ENCODE peak calls at places on chromosomes 16 and 17, in four cellular contexts. W, Y, U and M are unnamed samples.

GRCh38 chr17:68198931-68199836 is 48.7 kb upstream of the AMZ2 start:
- DNase-seq in W (peak), Y (no peak), U (no peak), M (peak)

GRCh38 chr17:73786286-73786743 is 142.1 kb upstream of the SDK2 start:
- DNase-seq in Y (no peak), U (no peak), W (peak), M (peak)

GRCh38 chr16:77057161-77057736 is 133.7 kb upstream of the MON1B start:
- DNase-seq in W (no peak), U (no peak), Y (no peak), M (no peak)

GRCh38 chr16:6160303-6160702 is 1062.7 kb upstream of the EEF2KMT start:
- DNase-seq in W (no peak), U (no peak), Y (no peak), M (no peak)

GRCh38 chr16:51151435-51151950 is 423 bp upstream of the SALL1 start:
- DNase-seq in W (peak), U (no peak), Y (peak), M (peak)

GRCh38 chr17:9350083-9350482 is 225.5 kb downstream of the STX8 start:
- DNase-seq in Y (peak), U (no peak), W (peak), M (no peak)

GRCh38 chr17:75454193-75454592 is 2.2 kb upstream of the TMEM94 start:
- DNase-seq in U (no peak), Y (no peak), W (no peak), M (no peak)

GRCh38 chr17:10674696-10675095 is 17.6 kb upstream of the MYH3 start:
- DNase-seq in U (no peak), W (no peak), Y (no peak), M (no peak)

GRCh38 chr17:28147026-28147425 is 104.5 kb downstream of the NLK start:
- DNase-seq in W (no peak), Y (no peak), U (no peak), M (no peak)

GRCh38 chr17:67725232-67726206 is 7.8 kb downstream of the NOL11 start:
- DNase-seq in W (no peak), Y (no peak), U (no peak), M (no peak)

GRCh38 chr17:49570540-49571242 is 5.0 kb upstream of the NXPH3 start:
- DNase-seq in Y (no peak), U (no peak), W (no peak), M (no peak)

GRCh38 chr16:24070851-24071250 is 185.3 kb upstream of the CACNG3 start:
- DNase-seq in W (peak), U (peak), Y (peak), M (peak)

GRCh38 chr17:17495448-17496188 is 577 bp downstream of the RASD1 start:
- DNase-seq in W (no peak), U (no peak), Y (no peak), M (peak)

GRCh38 chr16:56198755-56199114 is 7.4 kb downstream of the GNAO1 start:
- DNase-seq in Y (no peak), W (no peak), U (no peak), M (no peak)

GRCh38 chr16:81694494-81695285 is 84.4 kb upstream of the PLCG2 start:
- DNase-seq in U (no peak), Y (no peak), W (no peak), M (no peak)

GRCh38 chr17:45225964-45226530 is 4.4 kb downstream of the FMNL1 start:
- DNase-seq in W (peak), U (peak), Y (no peak), M (no peak)

GRCh38 chr17:2564876-2565275 is 28.6 kb upstream of the PAFAH1B1 start:
- DNase-seq in U (no peak), W (peak), Y (peak), M (no peak)

GRCh38 chr16:17108596-17108995 is 362.2 kb downstream of the XYLT1 start:
- DNase-seq in U (no peak), Y (no peak), W (no peak), M (no peak)

GRCh38 chr17:78884148-78884870 is 18.7 kb downstream of the CEP295NL start:
- DNase-seq in Y (no peak), W (no peak), U (no peak), M (no peak)

GRCh38 chr17:78884876-78885667 is 17.9 kb downstream of the CEP295NL start:
- DNase-seq in W (no peak), Y (no peak), U (no peak), M (no peak)

GRCh38 chr17:78882546-78883089 is 20.4 kb downstream of the CEP295NL start:
- DNase-seq in W (no peak), U (no peak), Y (no peak), M (no peak)

GRCh38 chr17:78883090-78883532 is 19.9 kb downstream of the CEP295NL start:
- DNase-seq in Y (peak), U (peak), W (peak), M (no peak)

GRCh38 chr17:78883533-78884131 is 19.4 kb downstream of the CEP295NL start:
- DNase-seq in W (peak), Y (peak), U (no peak), M (no peak)
- TF ChIP-seq NR3C1 in W (no peak), Y (no peak), U (no peak), M (no peak)

GRCh38 chr17:16480995-16481394 is 11.0 kb downstream of the LRRC75A start:
- DNase-seq in U (no peak), W (no peak), Y (no peak), M (no peak)
- TF ChIP-seq ESRRA in U (no peak), W (no peak), Y (no peak), M (no peak)

GRCh38 chr17:20122236-20122879 is 113.2 kb downstream of the SPECC1 start:
- DNase-seq in Y (no peak), W (no peak), U (no peak), M (no peak)
- TF ChIP-seq NR3C1 in Y (no peak), W (no peak), U (no peak), M (no peak)

GRCh38 chr16:30030841-30031413 is at the start of gene TLCD3B:
- DNase-seq in U (peak), Y (no peak), W (no peak), M (no peak)
- TF ChIP-seq ESRRA in U (no peak), Y (no peak), W (no peak), M (no peak)

DNA sequence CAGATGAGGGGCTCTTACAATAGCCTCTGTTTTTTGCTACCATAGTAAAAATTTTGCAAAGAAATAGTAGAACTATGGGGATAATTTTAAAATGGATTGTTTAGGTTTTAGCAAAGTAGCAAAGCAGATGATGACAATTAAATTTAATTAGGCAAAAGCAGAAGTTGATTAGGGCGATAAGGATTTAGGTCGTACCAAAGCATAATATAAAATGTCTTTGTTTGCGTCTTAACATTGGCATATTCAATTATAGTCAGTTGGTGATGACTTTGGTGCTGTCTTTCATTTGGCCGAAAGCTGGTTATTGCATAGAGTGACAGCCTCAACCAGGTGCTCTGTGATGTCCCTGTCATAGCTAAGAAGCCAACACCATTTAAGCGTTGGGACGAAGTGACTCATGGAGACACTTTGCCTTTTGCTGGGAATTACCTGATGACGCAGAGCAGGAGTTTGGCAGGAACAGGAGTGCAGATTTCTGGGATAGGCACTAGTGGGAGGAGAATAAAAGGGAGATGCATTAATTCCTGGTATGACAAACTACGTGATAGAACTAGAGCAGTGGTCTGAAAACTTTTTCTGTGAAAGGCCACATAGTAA is 38.3 kb downstream of the MAP2K6 start:
- DNase-seq in W (no peak), Y (no peak), U (no peak), M (no peak)
- TF ChIP-seq NR3C1 in W (no peak), Y (no peak), U (no peak), M (no peak)

GRCh38 chr16:72244853-72245252 is 72.9 kb upstream of the PMFBP1 start:
- DNase-seq in U (no peak), W (no peak), Y (no peak), M (no peak)

GRCh38 chr16:72242757-72243156 is 70.8 kb upstream of the PMFBP1 start:
- DNase-seq in Y (no peak), U (no peak), W (no peak), M (no peak)

GRCh38 chr16:72247821-72248253 is 75.9 kb upstream of the PMFBP1 start:
- DNase-seq in U (no peak), Y (no peak), W (no peak), M (no peak)

GRCh38 chr16:72241930-72242329 is 70.0 kb upstream of the PMFBP1 start:
- DNase-seq in Y (peak), U (peak), W (peak), M (no peak)

DNA sequence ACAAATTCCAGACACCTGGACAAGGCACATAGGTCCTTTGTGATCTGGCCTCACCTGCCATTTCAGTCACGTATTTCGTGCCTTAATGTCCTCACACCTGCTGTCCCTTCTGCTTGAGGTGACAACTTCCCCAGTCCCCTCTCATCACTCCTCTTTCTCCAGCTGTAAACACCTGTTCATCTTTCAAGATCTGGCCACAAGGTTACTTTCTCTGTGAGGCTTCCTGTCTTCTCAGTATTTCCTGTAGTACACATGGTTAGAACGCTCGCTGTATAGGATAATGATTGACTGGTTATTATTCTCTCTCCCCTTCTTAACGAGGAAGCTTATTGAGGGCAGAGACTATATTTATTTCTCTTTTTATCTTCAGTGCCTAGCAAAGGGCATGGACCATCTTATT is 74.5 kb upstream of the PMFBP1 start:
- DNase-seq in W (no peak), U (no peak), Y (no peak), M (no peak)
- TF ChIP-seq ESRRA in W (no peak), U (no peak), Y (no peak), M (no peak)

GRCh38 chr16:73065617-73066313 is 17.8 kb upstream of the ZFHX3 start:
- DNase-seq in U (no peak), W (no peak), Y (no peak), M (no peak)

GRCh38 chr16:73067671-73068545 is 20.0 kb upstream of the ZFHX3 start:
- DNase-seq in Y (no peak), W (no peak), U (no peak), M (no peak)

GRCh38 chr16:73068546-73069401 is 20.8 kb upstream of the ZFHX3 start:
- DNase-seq in U (no peak), W (peak), Y (peak), M (no peak)

GRCh38 chr16:73066321-73066926 is 18.5 kb upstream of the ZFHX3 start:
- DNase-seq in Y (no peak), U (no peak), W (no peak), M (peak)

GRCh38 chr16:73066927-73067670 is 19.2 kb upstream of the ZFHX3 start:
- DNase-seq in U (no peak), W (no peak), Y (no peak), M (no peak)
- TF ChIP-seq NR3C1 in U (no peak), W (no peak), Y (no peak), M (no peak)

GRCh38 chr17:41695134-41695661 is 6.5 kb downstream of the EIF1 start:
- DNase-seq in Y (no peak), W (peak), U (no peak), M (no peak)

GRCh38 chr17:41697122-41697962 is 8.7 kb downstream of the EIF1 start:
- DNase-seq in Y (no peak), U (no peak), W (no peak), M (no peak)

GRCh38 chr17:41692722-41693521 is 4.2 kb downstream of the EIF1 start:
- DNase-seq in U (no peak), Y (no peak), W (peak), M (no peak)

GRCh38 chr17:41691031-41691777 is 2.5 kb downstream of the EIF1 start:
- DNase-seq in U (no peak), Y (no peak), W (no peak), M (no peak)

GRCh38 chr17:41695954-41696720 is 7.5 kb downstream of the EIF1 start:
- DNase-seq in U (peak), W (peak), Y (peak), M (peak)
- TF ChIP-seq ESRRA in U (no peak), W (no peak), Y (no peak), M (no peak)